ENCODE peak calls at places on chromosome 18, in four cellular contexts. One of them, this sample, is unnamed.

GRCh38 chr18:21704603-21705364 is at the start of gene ABHD3:
- DNase-seq in HepG2: peak
- DNase-seq in GM12878: peak
- DNase-seq in GM12891: peak
- DNase-seq in this sample: peak

GRCh38 chr18:741931-742512 is 29.6 kb upstream of the ENOSF1 start:
- DNase-seq in HepG2: peak
- DNase-seq in GM12878: peak
- DNase-seq in GM12891: peak
- DNase-seq in this sample: no peak

GRCh38 chr18:34222396-34223163 is 2.1 kb downstream of the NOL4 start:
- DNase-seq in HepG2: no peak
- DNase-seq in GM12878: no peak
- DNase-seq in GM12891: no peak
- DNase-seq in this sample: no peak

GRCh38 chr18:49231541-49231940 is 228.9 kb downstream of the DYM start:
- DNase-seq in HepG2: no peak
- DNase-seq in GM12878: no peak
- DNase-seq in GM12891: no peak
- DNase-seq in this sample: no peak

GRCh38 chr18:52236134-52236533 is 103.9 kb upstream of the DCC start:
- DNase-seq in HepG2: no peak
- DNase-seq in GM12878: no peak
- DNase-seq in GM12891: no peak
- DNase-seq in this sample: no peak

GRCh38 chr18:49355028-49355427 is 105.4 kb downstream of the DYM start:
- DNase-seq in HepG2: no peak
- DNase-seq in GM12878: no peak
- DNase-seq in GM12891: no peak
- DNase-seq in this sample: no peak

GRCh38 chr18:64119916-64120315 is 29.0 kb downstream of the LINC00305 start:
- DNase-seq in HepG2: peak
- DNase-seq in GM12878: no peak
- DNase-seq in GM12891: no peak
- DNase-seq in this sample: no peak

GRCh38 chr18:72207280-72207679 is 336.9 kb downstream of the CBLN2 start:
- DNase-seq in HepG2: no peak
- DNase-seq in GM12878: no peak
- DNase-seq in GM12891: no peak
- DNase-seq in this sample: no peak

GRCh38 chr18:58671941-58672565 is 788 bp downstream of the MALT1 start:
- DNase-seq in HepG2: no peak
- DNase-seq in GM12878: no peak
- DNase-seq in GM12891: no peak
- DNase-seq in this sample: peak

GRCh38 chr18:43396266-43396665 is 119.0 kb upstream of the SYT4 start:
- DNase-seq in HepG2: no peak
- DNase-seq in GM12878: no peak
- DNase-seq in GM12891: no peak
- DNase-seq in this sample: no peak

GRCh38 chr18:74714796-74715195 is 117.1 kb downstream of the ZNF407 start:
- DNase-seq in HepG2: no peak
- DNase-seq in GM12878: no peak
- DNase-seq in GM12891: no peak
- DNase-seq in this sample: no peak

GRCh38 chr18:2906522-2907458 is 60.0 kb downstream of the EMILIN2 start:
- DNase-seq in HepG2: peak
- DNase-seq in GM12878: no peak
- DNase-seq in GM12891: peak
- DNase-seq in this sample: peak
- TF ChIP-seq POLR2A in HepG2: peak
- TF ChIP-seq POLR2A in GM12878: peak
- TF ChIP-seq POLR2A in GM12891: no peak
- TF ChIP-seq POLR2A in this sample: no peak

DNA sequence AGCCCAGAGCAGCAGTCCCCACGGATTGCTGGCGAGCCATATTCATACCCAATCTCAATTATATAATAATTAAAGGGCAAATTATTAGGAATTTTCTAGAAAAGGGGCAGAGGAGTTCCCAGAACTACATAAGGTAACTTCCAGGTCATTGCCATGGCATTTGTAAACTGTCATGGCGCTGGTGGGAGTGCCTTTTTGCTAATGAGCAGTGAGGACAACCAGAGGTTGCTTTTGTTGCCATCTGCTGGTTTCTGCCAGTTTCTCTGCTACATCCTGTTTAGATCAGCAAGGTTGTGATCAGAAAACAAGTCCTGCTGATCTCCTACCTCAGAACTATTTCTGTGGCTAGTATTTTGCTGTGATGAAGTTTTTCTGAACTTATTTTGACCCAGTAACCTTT is 159.8 kb upstream of the PIEZO2 start:
- DNase-seq in HepG2: peak
- DNase-seq in GM12878: no peak
- DNase-seq in GM12891: no peak
- DNase-seq in this sample: no peak
- TF ChIP-seq TAF1 in HepG2: no peak
- TF ChIP-seq TAF1 in GM12878: no peak
- TF ChIP-seq TAF1 in GM12891: no peak
- TF ChIP-seq TAF1 in this sample: no peak

DNA sequence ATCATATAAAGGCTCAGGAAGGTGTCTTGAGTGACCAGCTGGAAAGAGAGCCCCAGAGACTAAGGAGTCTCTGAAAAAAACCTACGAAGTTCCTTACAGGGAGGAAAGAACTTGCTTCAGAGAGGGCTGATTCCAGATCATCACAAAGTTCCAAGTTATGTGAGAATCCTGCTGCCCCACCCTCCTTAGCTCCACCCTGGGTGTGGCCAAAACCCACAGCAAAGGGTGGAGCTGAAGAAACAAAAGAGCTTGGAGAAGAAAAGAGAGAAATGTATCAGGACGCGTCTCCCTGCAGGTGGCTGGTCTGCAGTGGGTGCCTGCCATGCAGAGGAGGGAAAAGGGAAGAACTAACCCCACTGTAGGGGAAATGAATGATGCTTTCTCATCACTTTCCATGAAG is 32.8 kb upstream of the ZNF396 start:
- DNase-seq in HepG2: no peak
- DNase-seq in GM12878: no peak
- DNase-seq in GM12891: no peak
- DNase-seq in this sample: no peak
- TF ChIP-seq POLR2A in HepG2: no peak
- TF ChIP-seq POLR2A in GM12878: no peak
- TF ChIP-seq POLR2A in GM12891: no peak
- TF ChIP-seq POLR2A in this sample: no peak

GRCh38 chr18:9120796-9121195 is 15.8 kb upstream of the ANKRD12 start:
- DNase-seq in HepG2: no peak
- DNase-seq in GM12878: no peak
- DNase-seq in GM12891: no peak
- DNase-seq in this sample: no peak

GRCh38 chr18:9113468-9114149 is 11.1 kb downstream of the NDUFV2 start:
- DNase-seq in HepG2: no peak
- DNase-seq in GM12878: no peak
- DNase-seq in GM12891: no peak
- DNase-seq in this sample: no peak

GRCh38 chr18:9117980-9118841 is 15.7 kb downstream of the NDUFV2 start:
- DNase-seq in HepG2: no peak
- DNase-seq in GM12878: no peak
- DNase-seq in GM12891: no peak
- DNase-seq in this sample: no peak

DNA sequence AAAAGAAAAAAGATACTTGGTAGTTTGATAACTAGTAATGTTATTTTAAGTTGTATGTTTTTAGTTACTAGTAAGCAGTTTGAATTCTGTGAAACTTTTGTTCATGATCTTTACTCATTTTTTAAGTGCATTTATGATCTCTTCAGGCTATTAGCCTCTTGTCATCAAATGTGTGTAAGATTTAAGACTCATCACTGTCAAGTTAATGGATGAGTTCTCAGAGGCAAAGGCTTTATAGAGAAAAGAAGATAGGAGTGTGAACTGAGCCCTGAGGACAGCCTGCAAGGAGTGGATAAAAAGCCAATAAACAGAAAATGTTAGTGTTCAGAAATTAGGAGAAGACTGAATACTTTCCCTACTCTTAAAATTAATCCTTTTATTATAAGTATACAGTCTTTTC is 13.5 kb downstream of the NDUFV2 start:
- DNase-seq in HepG2: no peak
- DNase-seq in GM12878: no peak
- DNase-seq in GM12891: no peak
- DNase-seq in this sample: no peak
- TF ChIP-seq TAF1 in HepG2: no peak
- TF ChIP-seq TAF1 in GM12878: no peak
- TF ChIP-seq TAF1 in GM12891: no peak
- TF ChIP-seq TAF1 in this sample: no peak

GRCh38 chr18:6729247-6730091 is at the start of gene ARHGAP28:
- DNase-seq in HepG2: no peak
- DNase-seq in GM12878: no peak
- DNase-seq in GM12891: peak
- DNase-seq in this sample: peak
- TF ChIP-seq POLR2A in HepG2: no peak
- TF ChIP-seq POLR2A in GM12878: no peak
- TF ChIP-seq POLR2A in GM12891: no peak
- TF ChIP-seq POLR2A in this sample: no peak